ENCODE peak calls at places on chromosomes 7 and 10, in four cellular contexts. X is glutamatergic neuron, J is AG08396, H is left cardiac atrium. F is an unnamed sample.

GRCh38 chr10:3785849-3786290 is 861 bp upstream of the KLF6 start:
- DNase-seq in X (peak; percentile 63), J (no peak), H (no peak), F (no peak)

GRCh38 chr7:150450491-150450992 is at the start of gene GIMAP8:
- DNase-seq in X (no peak), J (no peak), H (peak; percentile 85), F (peak; percentile 77)

GRCh38 chr7:134327896-134328295 is 11.2 kb upstream of the SLC35B4 start:
- DNase-seq in X (peak; percentile 53), J (peak; percentile 41), H (peak; percentile 26), F (no peak)

GRCh38 chr7:121020652-121021051 is 32.1 kb downstream of the CPED1 start:
- DNase-seq in X (no peak), J (no peak), H (no peak), F (no peak)

GRCh38 chr10:89624020-89624419 is 21.0 kb downstream of the PANK1 start:
- DNase-seq in X (no peak), J (no peak), H (no peak), F (no peak)

GRCh38 chr7:36129048-36129534 is 24.0 kb upstream of the EEPD1 start:
- DNase-seq in X (no peak), J (peak; percentile 25), H (peak; percentile 31), F (no peak)

GRCh38 chr7:69937097-69937496 is 338.8 kb downstream of the AUTS2 start:
- DNase-seq in X (no peak), J (no peak), H (no peak), F (no peak)

GRCh38 chr7:52209658-52210057 is 825.8 kb upstream of the POM121L12 start:
- DNase-seq in X (no peak), J (no peak), H (no peak), F (no peak)

GRCh38 chr10:117596666-117597065 is 54.1 kb downstream of the EMX2 start:
- DNase-seq in X (no peak), J (no peak), H (no peak), F (no peak)

GRCh38 chr7:44994877-44995554 is 5.0 kb upstream of the CCM2 start:
- DNase-seq in X (no peak), J (no peak), H (no peak), F (no peak)

GRCh38 chr7:28002638-28003037 is 178.0 kb downstream of the JAZF1 start:
- DNase-seq in X (no peak), J (no peak), H (no peak), F (no peak)